ENCODE peak calls at places on chromosomes 7 and 10, in five cellular contexts. One of them, this sample, is unnamed.

GRCh38 chr10:5534880-5535856 is 10.4 kb downstream of the CALML3 start:
- DNase-seq in WTC11: no peak
- DNase-seq in K562: no peak
- DNase-seq in GM12878: no peak
- DNase-seq in HepG2: peak
- DNase-seq in this sample: no peak

GRCh38 chr10:24027107-24027506 is 181.8 kb upstream of the KIAA1217 start:
- DNase-seq in WTC11: no peak
- DNase-seq in K562: no peak
- DNase-seq in GM12878: no peak
- DNase-seq in HepG2: peak
- DNase-seq in this sample: no peak

GRCh38 chr7:47091141-47091540 is 490.8 kb downstream of the TNS3 start:
- DNase-seq in WTC11: no peak
- DNase-seq in K562: no peak
- DNase-seq in GM12878: no peak
- DNase-seq in HepG2: no peak
- DNase-seq in this sample: no peak

GRCh38 chr7:134747326-134747725 is 32.1 kb upstream of the CALD1 start:
- DNase-seq in WTC11: no peak
- DNase-seq in K562: no peak
- DNase-seq in GM12878: no peak
- DNase-seq in HepG2: no peak
- DNase-seq in this sample: no peak

GRCh38 chr10:119138341-119139306 is 26.9 kb downstream of the SFXN4 start:
- DNase-seq in WTC11: no peak
- DNase-seq in K562: no peak
- DNase-seq in GM12878: no peak
- DNase-seq in HepG2: no peak
- DNase-seq in this sample: no peak

GRCh38 chr7:45238806-45239205 is 81.2 kb downstream of the RAMP3 start:
- DNase-seq in WTC11: no peak
- DNase-seq in K562: no peak
- DNase-seq in GM12878: no peak
- DNase-seq in HepG2: no peak
- DNase-seq in this sample: no peak

GRCh38 chr7:121558288-121558687 is 162.2 kb upstream of the FAM3C start:
- DNase-seq in WTC11: no peak
- DNase-seq in K562: no peak
- DNase-seq in GM12878: no peak
- DNase-seq in HepG2: no peak
- DNase-seq in this sample: no peak

GRCh38 chr10:110403593-110403992 is 94.1 kb upstream of the DUSP5 start:
- DNase-seq in WTC11: no peak
- DNase-seq in K562: no peak
- DNase-seq in GM12878: no peak
- DNase-seq in HepG2: no peak
- DNase-seq in this sample: no peak

GRCh38 chr7:52764502-52765169 is 270.8 kb upstream of the POM121L12 start:
- DNase-seq in WTC11: no peak
- DNase-seq in K562: no peak
- DNase-seq in GM12878: no peak
- DNase-seq in HepG2: no peak
- DNase-seq in this sample: no peak

GRCh38 chr7:108094375-108094774 is 35.8 kb downstream of the LAMB4 start:
- DNase-seq in WTC11: no peak
- DNase-seq in K562: no peak
- DNase-seq in GM12878: no peak
- DNase-seq in HepG2: no peak
- DNase-seq in this sample: no peak

GRCh38 chr10:73850863-73851461 is 23.4 kb downstream of the CAMK2G start:
- DNase-seq in WTC11: peak
- DNase-seq in K562: no peak
- DNase-seq in GM12878: no peak
- DNase-seq in HepG2: no peak
- DNase-seq in this sample: no peak

GRCh38 chr7:99694201-99694911 is 14.6 kb upstream of the CYP3A5 start:
- DNase-seq in WTC11: no peak
- DNase-seq in K562: peak
- DNase-seq in GM12878: no peak
- DNase-seq in HepG2: peak
- DNase-seq in this sample: no peak

GRCh38 chr7:55382251-55382650 is 17.1 kb downstream of the LANCL2 start:
- DNase-seq in WTC11: no peak
- DNase-seq in K562: no peak
- DNase-seq in GM12878: no peak
- DNase-seq in HepG2: no peak
- DNase-seq in this sample: no peak

GRCh38 chr10:110408203-110408871 is 89.4 kb upstream of the DUSP5 start:
- DNase-seq in WTC11: peak
- DNase-seq in K562: no peak
- DNase-seq in GM12878: no peak
- DNase-seq in HepG2: no peak
- DNase-seq in this sample: no peak

GRCh38 chr10:15439381-15439837 is 68.3 kb upstream of the FAM171A1 start:
- DNase-seq in WTC11: peak
- DNase-seq in K562: peak
- DNase-seq in GM12878: no peak
- DNase-seq in HepG2: peak
- DNase-seq in this sample: peak

GRCh38 chr7:17041324-17041723 is 159.5 kb upstream of the AGR3 start:
- DNase-seq in WTC11: no peak
- DNase-seq in K562: no peak
- DNase-seq in GM12878: no peak
- DNase-seq in HepG2: peak
- DNase-seq in this sample: no peak

DNA sequence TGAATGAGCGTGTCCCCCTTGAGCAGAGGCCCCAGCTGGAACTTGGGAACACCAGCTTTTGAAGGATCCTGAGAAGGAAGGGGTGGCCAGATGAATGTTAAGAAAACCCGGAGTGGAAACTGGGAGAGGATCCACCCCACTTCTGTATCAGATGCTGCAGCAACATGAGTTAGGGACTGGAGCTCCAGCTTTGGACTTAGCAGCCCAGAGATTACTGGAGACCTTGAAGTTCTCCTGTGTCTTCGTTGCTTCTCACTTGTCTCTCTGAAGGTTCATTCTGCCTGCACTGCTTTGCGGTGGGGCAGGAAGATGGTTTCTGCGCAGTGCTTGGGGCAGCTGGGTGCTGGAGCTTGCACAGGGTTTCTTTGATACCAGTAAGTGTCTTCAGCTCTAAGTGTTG is 9.3 kb downstream of the TMEM248 start:
- DNase-seq in WTC11: peak
- DNase-seq in K562: peak
- DNase-seq in GM12878: no peak
- DNase-seq in HepG2: no peak
- DNase-seq in this sample: peak
- TF ChIP-seq SP1 in WTC11: peak
- TF ChIP-seq SP1 in K562: no peak
- TF ChIP-seq SP1 in GM12878: no peak
- TF ChIP-seq SP1 in HepG2: no peak
- TF ChIP-seq SP1 in this sample: no peak

DNA sequence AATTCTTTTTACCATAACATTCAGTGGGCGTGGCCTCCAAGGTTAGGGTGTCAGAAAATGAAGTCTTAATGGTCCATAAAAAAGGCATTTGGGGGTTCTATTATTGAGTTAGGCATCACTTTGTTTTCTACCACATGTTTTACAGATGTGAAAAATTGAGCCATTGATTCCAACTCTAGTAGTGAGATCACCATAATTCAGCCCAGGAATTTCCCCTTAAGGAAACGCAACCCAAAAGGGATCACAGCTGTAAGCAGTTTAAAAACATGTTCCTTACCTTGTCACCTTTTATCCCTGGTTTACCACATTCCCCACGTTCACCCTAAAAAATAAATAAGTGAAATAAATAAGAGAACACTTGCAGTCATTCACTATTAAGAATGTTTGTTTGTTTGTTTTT is 24.9 kb downstream of the COL28A1 start:
- DNase-seq in WTC11: no peak
- DNase-seq in K562: no peak
- DNase-seq in GM12878: no peak
- DNase-seq in HepG2: no peak
- DNase-seq in this sample: no peak
- TF ChIP-seq SP1 in WTC11: no peak
- TF ChIP-seq SP1 in K562: no peak
- TF ChIP-seq SP1 in GM12878: no peak
- TF ChIP-seq SP1 in HepG2: no peak
- TF ChIP-seq SP1 in this sample: no peak

GRCh38 chr7:116232920-116233319 is 22.6 kb downstream of the TES start:
- DNase-seq in WTC11: no peak
- DNase-seq in K562: no peak
- DNase-seq in GM12878: no peak
- DNase-seq in HepG2: no peak
- DNase-seq in this sample: no peak

GRCh38 chr7:116239019-116239418 is 28.7 kb downstream of the TES start:
- DNase-seq in WTC11: no peak
- DNase-seq in K562: no peak
- DNase-seq in GM12878: no peak
- DNase-seq in HepG2: no peak
- DNase-seq in this sample: no peak

GRCh38 chr7:116234517-116235200 is 24.3 kb downstream of the TES start:
- DNase-seq in WTC11: no peak
- DNase-seq in K562: no peak
- DNase-seq in GM12878: no peak
- DNase-seq in HepG2: no peak
- DNase-seq in this sample: no peak

GRCh38 chr7:116235380-116235779 is 25.0 kb downstream of the TES start:
- DNase-seq in WTC11: no peak
- DNase-seq in K562: no peak
- DNase-seq in GM12878: no peak
- DNase-seq in HepG2: no peak
- DNase-seq in this sample: no peak

GRCh38 chr7:116236020-116236630 is 25.8 kb downstream of the TES start:
- DNase-seq in WTC11: peak
- DNase-seq in K562: peak
- DNase-seq in GM12878: no peak
- DNase-seq in HepG2: peak
- DNase-seq in this sample: no peak
- TF ChIP-seq SP1 in WTC11: no peak
- TF ChIP-seq SP1 in K562: no peak
- TF ChIP-seq SP1 in GM12878: no peak
- TF ChIP-seq SP1 in HepG2: no peak
- TF ChIP-seq SP1 in this sample: no peak

DNA sequence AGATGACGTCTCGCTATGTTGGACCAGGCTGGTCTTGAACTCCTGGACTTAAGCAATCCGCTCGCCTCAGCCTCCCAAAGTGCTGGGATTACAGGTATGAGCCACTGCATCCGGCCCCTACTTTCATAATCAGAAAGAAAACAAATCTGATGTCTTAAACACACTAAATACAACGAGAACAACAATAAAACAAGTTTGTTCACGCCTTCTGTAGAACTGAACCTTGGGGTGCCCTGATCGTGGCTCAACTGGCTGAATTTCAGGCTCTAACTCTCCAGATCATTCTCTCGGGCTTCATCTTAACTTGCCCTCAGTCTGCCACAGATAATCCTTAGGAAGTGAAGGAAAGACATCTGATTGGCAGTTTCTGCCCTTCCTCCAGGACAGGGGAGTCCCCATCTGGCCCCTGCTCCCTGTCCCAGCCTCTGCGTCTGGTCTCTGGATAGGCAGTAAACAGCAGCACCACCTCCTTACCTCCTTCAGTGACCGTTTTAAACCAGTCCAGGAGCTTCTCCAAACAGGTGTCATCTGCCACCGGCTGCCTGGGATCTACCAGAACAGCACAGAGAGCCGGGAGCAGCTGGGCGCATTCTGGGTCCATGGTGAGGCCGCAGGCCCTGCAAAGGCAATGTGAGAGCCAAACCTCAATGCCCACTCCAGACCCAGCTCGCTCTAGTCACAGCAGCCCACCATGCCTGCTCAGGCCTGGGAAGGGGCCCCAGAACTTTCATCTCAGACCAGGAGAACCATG is 1.3 kb downstream of the BRAT1 start:
- DNase-seq in WTC11: no peak
- DNase-seq in K562: peak
- DNase-seq in GM12878: no peak
- DNase-seq in HepG2: no peak
- DNase-seq in this sample: no peak
- TF ChIP-seq SP1 in WTC11: no peak
- TF ChIP-seq SP1 in K562: no peak
- TF ChIP-seq SP1 in GM12878: no peak
- TF ChIP-seq SP1 in HepG2: no peak
- TF ChIP-seq SP1 in this sample: no peak